ENCODE peak calls at places on chromosome 3, in six cellular contexts. One of them, this sample, is unnamed.

GRCh38 chr3:107222927-107223326 is 154.3 kb upstream of the CCDC54 start:
- DNase-seq in HCT116: no peak
- DNase-seq in hepatocyte: no peak
- DNase-seq in aorta: no peak
- DNase-seq in adipocyte: peak; percentile 85
- DNase-seq in cardiac muscle cell: no peak
- DNase-seq in this sample: no peak

GRCh38 chr3:104032283-104032682 is 1334.4 kb upstream of the ALCAM start:
- DNase-seq in HCT116: no peak
- DNase-seq in cardiac muscle cell: peak; percentile 4
- DNase-seq in aorta: no peak
- DNase-seq in hepatocyte: no peak
- DNase-seq in adipocyte: peak; percentile 48
- DNase-seq in this sample: no peak

GRCh38 chr3:177640319-177640997 is 443.2 kb upstream of the TBL1XR1 start:
- DNase-seq in hepatocyte: no peak
- DNase-seq in HCT116: no peak
- DNase-seq in cardiac muscle cell: no peak
- DNase-seq in adipocyte: no peak
- DNase-seq in aorta: no peak
- DNase-seq in this sample: no peak

GRCh38 chr3:141076821-141077571 is 25.8 kb downstream of the SPSB4 start:
- DNase-seq in aorta: peak; percentile 85
- DNase-seq in adipocyte: peak; percentile 45
- DNase-seq in HCT116: no peak
- DNase-seq in cardiac muscle cell: peak; percentile 63
- DNase-seq in hepatocyte: peak; percentile 77
- DNase-seq in this sample: peak; percentile 71

GRCh38 chr3:127459891-127460290 is 130.6 kb downstream of the TPRA1 start:
- DNase-seq in cardiac muscle cell: no peak
- DNase-seq in adipocyte: no peak
- DNase-seq in aorta: no peak
- DNase-seq in hepatocyte: no peak
- DNase-seq in HCT116: no peak
- DNase-seq in this sample: no peak

GRCh38 chr3:12148183-12148940 is 10.3 kb downstream of the TIMP4 start:
- DNase-seq in cardiac muscle cell: no peak
- DNase-seq in adipocyte: peak; percentile 58
- DNase-seq in hepatocyte: no peak
- DNase-seq in aorta: no peak
- DNase-seq in HCT116: no peak
- DNase-seq in this sample: no peak

GRCh38 chr3:52173101-52173500 is 18.9 kb upstream of the POC1A start:
- DNase-seq in cardiac muscle cell: no peak
- DNase-seq in HCT116: no peak
- DNase-seq in adipocyte: no peak
- DNase-seq in hepatocyte: no peak
- DNase-seq in aorta: peak; percentile 16
- DNase-seq in this sample: no peak

GRCh38 chr3:177615015-177615414 is 417.7 kb upstream of the TBL1XR1 start:
- DNase-seq in hepatocyte: no peak
- DNase-seq in HCT116: no peak
- DNase-seq in aorta: peak; percentile 80
- DNase-seq in adipocyte: peak; percentile 94
- DNase-seq in cardiac muscle cell: no peak
- DNase-seq in this sample: no peak

GRCh38 chr3:120468635-120469295 is 18.0 kb upstream of the FSTL1 start:
- DNase-seq in cardiac muscle cell: no peak
- DNase-seq in adipocyte: no peak
- DNase-seq in aorta: no peak
- DNase-seq in hepatocyte: no peak
- DNase-seq in HCT116: no peak
- DNase-seq in this sample: no peak

GRCh38 chr3:195154111-195154791 is 116.7 kb downstream of the XXYLT1 start:
- DNase-seq in cardiac muscle cell: no peak
- DNase-seq in hepatocyte: no peak
- DNase-seq in HCT116: no peak
- DNase-seq in adipocyte: peak; percentile 12
- DNase-seq in aorta: no peak
- DNase-seq in this sample: no peak

GRCh38 chr3:136624381-136624780 is 127.8 kb downstream of the STAG1 start:
- DNase-seq in hepatocyte: no peak
- DNase-seq in aorta: no peak
- DNase-seq in HCT116: no peak
- DNase-seq in cardiac muscle cell: no peak
- DNase-seq in adipocyte: no peak
- DNase-seq in this sample: no peak

GRCh38 chr3:117252208-117252607 is 542.6 kb downstream of the TUSC7 start:
- DNase-seq in hepatocyte: peak; percentile 10
- DNase-seq in aorta: no peak
- DNase-seq in adipocyte: peak; percentile 3
- DNase-seq in cardiac muscle cell: no peak
- DNase-seq in HCT116: no peak
- DNase-seq in this sample: no peak

GRCh38 chr3:170360476-170360875 is 3.0 kb downstream of the SKIL start:
- DNase-seq in cardiac muscle cell: no peak
- DNase-seq in hepatocyte: no peak
- DNase-seq in adipocyte: no peak
- DNase-seq in HCT116: no peak
- DNase-seq in aorta: no peak
- DNase-seq in this sample: no peak

GRCh38 chr3:59498995-59499394 is 449.2 kb upstream of the CFAP20DC start:
- DNase-seq in adipocyte: no peak
- DNase-seq in cardiac muscle cell: no peak
- DNase-seq in hepatocyte: no peak
- DNase-seq in HCT116: no peak
- DNase-seq in aorta: no peak
- DNase-seq in this sample: no peak

GRCh38 chr3:120569224-120569915 is 26.8 kb upstream of the NDUFB4 start:
- DNase-seq in aorta: no peak
- DNase-seq in HCT116: no peak
- DNase-seq in cardiac muscle cell: peak; percentile 44
- DNase-seq in hepatocyte: no peak
- DNase-seq in adipocyte: no peak
- DNase-seq in this sample: no peak

GRCh38 chr3:27312044-27312668 is 57.0 kb downstream of the NEK10 start:
- DNase-seq in cardiac muscle cell: peak; percentile 70
- DNase-seq in HCT116: peak; percentile 75
- DNase-seq in aorta: no peak
- DNase-seq in hepatocyte: peak; percentile 69
- DNase-seq in adipocyte: peak; percentile 88
- DNase-seq in this sample: peak; percentile 49

GRCh38 chr3:117932441-117932840 is 1102.2 kb downstream of the IGSF11 start:
- DNase-seq in aorta: no peak
- DNase-seq in cardiac muscle cell: no peak
- DNase-seq in hepatocyte: no peak
- DNase-seq in HCT116: no peak
- DNase-seq in adipocyte: peak; percentile 34
- DNase-seq in this sample: no peak

GRCh38 chr3:127685708-127686511 is 13.2 kb downstream of the ABTB1 start:
- DNase-seq in adipocyte: no peak
- DNase-seq in aorta: no peak
- DNase-seq in cardiac muscle cell: no peak
- DNase-seq in hepatocyte: no peak
- DNase-seq in HCT116: no peak
- DNase-seq in this sample: no peak

GRCh38 chr3:42778644-42779043 is 5.6 kb upstream of the CCDC13 start:
- DNase-seq in hepatocyte: no peak
- DNase-seq in cardiac muscle cell: no peak
- DNase-seq in adipocyte: peak; percentile 44
- DNase-seq in HCT116: no peak
- DNase-seq in aorta: no peak
- DNase-seq in this sample: no peak

GRCh38 chr3:9777695-9778023 is 7.9 kb upstream of the CAMK1 start:
- DNase-seq in HCT116: no peak
- DNase-seq in hepatocyte: no peak
- DNase-seq in adipocyte: no peak
- DNase-seq in cardiac muscle cell: no peak
- DNase-seq in aorta: peak; percentile 23
- DNase-seq in this sample: no peak

GRCh38 chr3:187737401-187738088 is 7.7 kb downstream of the BCL6 start:
- DNase-seq in cardiac muscle cell: peak; percentile 49
- DNase-seq in HCT116: no peak
- DNase-seq in aorta: peak; percentile 93
- DNase-seq in adipocyte: peak; percentile 85
- DNase-seq in hepatocyte: peak; percentile 85
- DNase-seq in this sample: peak; percentile 82

GRCh38 chr3:171569571-171570132 is 109.4 kb upstream of the TNIK start:
- DNase-seq in aorta: no peak
- DNase-seq in HCT116: no peak
- DNase-seq in hepatocyte: no peak
- DNase-seq in cardiac muscle cell: no peak
- DNase-seq in adipocyte: no peak
- DNase-seq in this sample: no peak

GRCh38 chr3:132210476-132211346 is 106.5 kb upstream of the ACP3 start:
- DNase-seq in cardiac muscle cell: peak; percentile 36
- DNase-seq in HCT116: peak; percentile 39
- DNase-seq in adipocyte: no peak
- DNase-seq in aorta: no peak
- DNase-seq in hepatocyte: peak; percentile 55
- DNase-seq in this sample: no peak

GRCh38 chr3:177824190-177824786 is 627.0 kb upstream of the TBL1XR1 start:
- DNase-seq in HCT116: no peak
- DNase-seq in aorta: no peak
- DNase-seq in adipocyte: peak; percentile 75
- DNase-seq in cardiac muscle cell: no peak
- DNase-seq in hepatocyte: peak; percentile 56
- DNase-seq in this sample: no peak

DNA sequence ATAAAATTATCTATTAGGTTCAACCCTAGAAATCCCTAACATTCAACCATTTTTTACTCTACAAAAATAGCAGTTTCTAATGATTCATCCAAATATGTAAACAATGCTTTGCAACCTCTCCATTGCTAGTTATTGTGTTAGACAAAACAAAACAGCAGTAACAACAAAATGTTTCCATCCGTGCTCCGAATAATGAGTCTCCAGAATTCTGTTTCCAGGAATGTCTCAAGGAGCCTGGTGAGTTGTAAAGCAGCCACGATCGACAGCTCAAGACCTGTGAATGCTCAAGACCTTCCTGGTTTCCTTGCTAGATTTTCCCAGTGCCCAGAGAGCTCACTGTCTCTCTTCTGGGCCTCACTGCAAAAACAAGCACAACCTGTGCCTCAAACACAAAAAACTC is 49.9 kb downstream of the CHRD start:
- DNase-seq in adipocyte: peak; percentile 15
- DNase-seq in HCT116: no peak
- DNase-seq in aorta: peak; percentile 1
- DNase-seq in hepatocyte: no peak
- DNase-seq in cardiac muscle cell: no peak
- DNase-seq in this sample: no peak
- H3K4me3 ChIP-seq in adipocyte: no peak overlapping the region
- H3K4me3 ChIP-seq in HCT116: no peak overlapping the region
- H3K4me3 ChIP-seq in aorta: no peak overlapping the region
- H3K4me3 ChIP-seq in hepatocyte: no peak overlapping the region
- H3K4me3 ChIP-seq in cardiac muscle cell: no peak overlapping the region
- H3K4me3 ChIP-seq in this sample: no peak overlapping the region

DNA sequence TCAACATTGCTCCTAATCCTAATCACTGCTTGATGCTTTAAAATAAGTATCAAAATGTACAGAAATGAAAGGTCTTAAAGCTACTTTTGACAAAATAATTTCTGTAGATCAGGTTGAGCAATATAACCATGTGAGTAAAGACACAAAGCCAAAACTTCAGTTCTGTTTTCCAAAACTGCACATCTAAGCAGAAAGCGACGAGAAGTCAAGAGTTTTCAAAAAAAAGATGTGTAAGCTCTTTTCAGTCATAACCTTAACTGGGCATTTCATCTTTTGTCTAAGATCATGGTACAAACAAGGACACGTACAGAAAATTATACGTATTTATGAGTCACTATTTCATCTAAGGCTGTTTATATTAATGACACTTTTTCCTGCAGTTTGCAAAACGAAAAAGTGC is 608.8 kb downstream of the FOXP1 start:
- DNase-seq in aorta: no peak
- DNase-seq in HCT116: no peak
- DNase-seq in hepatocyte: no peak
- DNase-seq in cardiac muscle cell: no peak
- DNase-seq in adipocyte: no peak
- DNase-seq in this sample: no peak
- H3K36me3 ChIP-seq in aorta: peaks cover 5% of the 10 kb centered on the region
- H3K36me3 ChIP-seq in HCT116: no peaks in the 10 kb centered on the region
- H3K36me3 ChIP-seq in hepatocyte: peaks cover 6% of the 10 kb centered on the region
- H3K36me3 ChIP-seq in cardiac muscle cell: peaks cover 61% of the 10 kb centered on the region
- H3K36me3 ChIP-seq in adipocyte: peaks cover 53% of the 10 kb centered on the region
- H3K36me3 ChIP-seq in this sample: no peaks in the 10 kb centered on the region

DNA sequence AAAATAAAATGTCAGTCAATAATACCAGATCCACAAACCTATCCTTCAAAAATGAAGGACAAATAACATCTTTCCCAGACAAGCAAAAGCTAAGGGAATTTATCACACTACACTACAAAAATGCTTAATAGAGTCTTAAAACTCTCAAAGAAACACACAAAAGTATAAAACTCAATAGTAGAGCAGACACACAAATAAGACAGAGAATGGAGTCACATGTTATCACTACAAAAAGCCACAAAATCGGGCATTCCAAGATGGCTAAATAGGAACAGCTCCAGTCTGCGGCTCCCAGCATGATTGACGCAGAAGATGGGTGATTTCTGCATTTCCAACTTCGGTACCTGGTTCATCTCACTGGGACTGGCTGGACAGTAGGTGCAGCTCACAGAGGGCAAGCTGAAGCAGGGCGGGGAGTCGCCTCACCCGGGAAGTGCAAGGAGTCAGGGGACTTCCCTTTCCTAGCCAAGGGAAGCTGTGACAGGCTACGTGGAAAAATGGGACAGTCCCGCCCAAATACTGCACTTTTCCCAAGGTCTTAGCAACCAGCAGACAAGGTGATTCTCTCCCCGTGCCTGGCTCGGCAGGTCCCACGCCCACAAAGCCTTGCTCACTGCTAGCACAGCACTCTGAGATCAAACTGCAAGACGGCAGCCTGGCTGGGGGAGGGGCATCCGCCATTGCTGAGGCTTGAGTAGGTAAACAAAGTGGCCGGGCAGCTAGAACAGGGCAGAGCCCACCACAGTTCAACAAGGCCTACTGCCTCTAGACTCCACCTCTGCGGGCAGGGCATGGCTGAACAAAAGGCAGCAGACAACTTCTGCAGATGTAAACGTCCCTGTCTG is 46.3 kb downstream of the SENP7 start:
- DNase-seq in aorta: no peak
- DNase-seq in cardiac muscle cell: peak; percentile 56
- DNase-seq in adipocyte: no peak
- DNase-seq in hepatocyte: peak; percentile 79
- DNase-seq in HCT116: no peak
- DNase-seq in this sample: no peak
- H3K4me3 ChIP-seq in aorta: no peak overlapping the region
- H3K4me3 ChIP-seq in cardiac muscle cell: peak overlapping the region; percentile 10
- H3K4me3 ChIP-seq in adipocyte: no peak overlapping the region
- H3K4me3 ChIP-seq in hepatocyte: peak overlapping the region; percentile 4
- H3K4me3 ChIP-seq in HCT116: no peak overlapping the region
- H3K4me3 ChIP-seq in this sample: peak overlapping the region; percentile 33

DNA sequence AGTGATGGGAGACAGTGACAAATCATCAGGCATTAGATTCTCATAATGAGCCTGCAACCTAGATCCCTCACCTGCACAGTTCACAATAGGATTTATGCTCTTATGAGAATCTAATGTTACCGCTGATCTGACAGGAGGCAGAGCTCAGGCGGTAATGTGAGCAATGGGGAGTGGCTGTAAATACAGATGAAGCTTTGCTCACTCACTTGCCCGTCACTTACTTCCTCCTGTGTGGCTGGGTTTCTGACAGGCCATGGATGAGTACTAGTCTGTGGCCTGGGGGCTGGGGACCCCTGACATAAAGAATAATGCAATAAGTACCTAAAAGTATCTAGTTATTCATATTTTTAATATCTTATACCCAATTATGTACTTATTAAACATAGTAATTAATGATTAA is 15.6 kb downstream of the IQCB1 start:
- DNase-seq in adipocyte: no peak
- DNase-seq in cardiac muscle cell: no peak
- DNase-seq in HCT116: no peak
- DNase-seq in hepatocyte: no peak
- DNase-seq in aorta: no peak
- DNase-seq in this sample: no peak
- H3K36me3 ChIP-seq in adipocyte: peaks cover 52% of the 10 kb centered on the region
- H3K36me3 ChIP-seq in cardiac muscle cell: peaks cover 20% of the 10 kb centered on the region
- H3K36me3 ChIP-seq in HCT116: peaks cover 38% of the 10 kb centered on the region
- H3K36me3 ChIP-seq in hepatocyte: no peaks in the 10 kb centered on the region
- H3K36me3 ChIP-seq in aorta: peaks cover 5% of the 10 kb centered on the region
- H3K36me3 ChIP-seq in this sample: peaks cover 1% of the 10 kb centered on the region

This sample was measured in H7.